ENCODE peak calls at places on chromosomes 5 and 9, in eight cellular contexts. U is astrocyte of the spinal cord, X is dorsolateral prefrontal cortex, W is foreskin fibroblast, O is cardiac muscle cell, L is pancreas, Z is colonic mucosa, D is thoracic aorta. V is an unnamed sample.

GRCh38 chr5:141354900-141355469 is at the start of gene PCDHGA4:
- DNase-seq in W (peak), U (no peak), D (no peak), Z (no peak), X (no peak), O (no peak), L (no peak), V (no peak)

GRCh38 chr9:100784755-100785154 is 206.9 kb downstream of the CAVIN4 start:
- DNase-seq in D (no peak), X (no peak), L (no peak), Z (no peak), W (no peak), O (no peak), U (no peak), V (no peak)

GRCh38 chr5:150058480-150059126 is 27.8 kb downstream of the CSF1R start:
- DNase-seq in D (no peak), X (peak), W (peak), Z (peak), U (peak), L (no peak), O (no peak), V (peak)

GRCh38 chr9:95224371-95225015 is 93.0 kb downstream of the FANCC start:
- DNase-seq in X (no peak), Z (no peak), D (no peak), L (no peak), U (no peak), O (no peak), W (no peak), V (no peak)

GRCh38 chr5:151651997-151652645 is 34.6 kb downstream of the SPARC start:
- DNase-seq in L (peak), O (peak), Z (peak), U (peak), X (peak), D (no peak), W (peak), V (peak)

GRCh38 chr5:14138608-14139540 is 4.3 kb upstream of the TRIO start:
- DNase-seq in X (no peak), L (no peak), D (no peak), O (no peak), W (no peak), Z (no peak), U (no peak), V (no peak)

GRCh38 chr9:89639961-89640360 is 35.1 kb downstream of the GADD45G start:
- DNase-seq in Z (no peak), W (no peak), L (no peak), D (no peak), O (no peak), X (no peak), U (no peak), V (no peak)

GRCh38 chr5:180555168-180555921 is 36.0 kb downstream of the SCGB3A1 start:
- DNase-seq in L (no peak), U (peak), D (no peak), X (no peak), Z (no peak), O (no peak), W (peak), V (no peak)

GRCh38 chr5:119019431-119020348 is 31.3 kb upstream of the DTWD2 start:
- DNase-seq in W (no peak), X (no peak), D (no peak), U (no peak), L (no peak), O (no peak), Z (no peak), V (no peak)

GRCh38 chr5:29568028-29568427 is 1625.5 kb upstream of the CDH6 start:
- DNase-seq in X (no peak), W (no peak), U (no peak), L (no peak), Z (no peak), D (no peak), O (peak), V (no peak)

GRCh38 chr5:16082982-16083381 is 96.6 kb downstream of the MARCHF11 start:
- DNase-seq in U (no peak), W (no peak), L (no peak), X (no peak), O (no peak), D (no peak), Z (no peak), V (no peak)

GRCh38 chr5:149937610-149938009 is 7.0 kb downstream of the PDE6A start:
- DNase-seq in L (no peak), U (no peak), W (peak), Z (no peak), X (no peak), D (no peak), O (no peak), V (no peak)

GRCh38 chr5:122775713-122776084 is 819 bp downstream of the SNX2 start:
- DNase-seq in O (no peak), W (peak), Z (no peak), X (no peak), L (no peak), U (peak), D (no peak), V (no peak)

DNA sequence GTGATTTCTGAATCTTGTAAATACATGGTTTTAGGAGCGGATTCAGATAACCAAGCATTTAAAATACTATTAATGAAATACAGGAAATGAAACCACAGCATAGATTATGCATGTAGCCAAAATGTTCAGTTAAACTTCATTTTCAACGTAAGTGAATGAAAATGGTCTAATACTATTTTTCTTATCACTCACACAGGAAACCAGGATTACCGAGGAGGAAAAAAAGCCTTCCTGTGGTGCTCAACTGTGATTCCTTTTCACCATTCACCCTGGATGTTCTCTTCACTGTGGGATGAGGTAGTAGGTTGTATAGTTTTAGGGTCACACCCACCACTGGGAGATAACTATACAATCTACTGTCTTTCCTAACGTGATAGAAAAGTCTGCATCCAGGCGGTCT is 83.4 kb upstream of the ZNF169 start:
- DNase-seq in W (no peak), X (no peak), D (no peak), U (no peak), O (no peak), Z (no peak), L (no peak), V (no peak)
- H3K4me3 ChIP-seq in W (no peak), X (no peak), D (no peak), U (no peak), O (no peak), Z (no peak), L (no peak), V (no peak)

GRCh38 chr5:78364005-78364404 is 3.6 kb downstream of the SCAMP1 start:
- DNase-seq in O (no peak), X (no peak), D (no peak), Z (no peak), L (no peak), U (no peak), W (no peak), V (no peak)

GRCh38 chr5:78362220-78362619 is 1.8 kb downstream of the SCAMP1 start:
- DNase-seq in Z (no peak), W (no peak), L (no peak), X (no peak), U (no peak), O (no peak), D (no peak), V (no peak)

GRCh38 chr5:78359831-78360673 is at the start of gene SCAMP1:
- DNase-seq in O (peak), W (peak), X (peak), L (peak), U (peak), D (peak), Z (peak), V (peak)

GRCh38 chr5:78360674-78361225 is 333 bp downstream of the SCAMP1 start:
- DNase-seq in O (peak), D (no peak), U (no peak), L (peak), X (peak), Z (peak), W (no peak), V (peak)

GRCh38 chr5:78361226-78361993 is 993 bp downstream of the SCAMP1 start:
- DNase-seq in Z (peak), X (peak), U (peak), W (peak), O (peak), L (peak), D (no peak), V (no peak)
- TF ChIP-seq CTCF in Z (peak), X (no peak), U (peak), W (peak), O (peak), L (no peak), D (peak), V (no peak)

GRCh38 chr9:87498046-87498815 is 564 bp downstream of the DAPK1 start:
- DNase-seq in L (peak), U (peak), W (peak), X (no peak), O (peak), Z (peak), D (no peak), V (no peak)
- H3K4me3 ChIP-seq in L (peak), U (peak), W (peak), X (peak), O (peak), Z (peak), D (peak), V (peak)

GRCh38 chr5:125595845-125596244 is 827.4 kb upstream of the GRAMD2B start:
- DNase-seq in W (no peak), D (no peak), L (no peak), O (peak), Z (no peak), U (no peak), X (no peak), V (no peak)
- TF ChIP-seq CTCF in W (no peak), D (no peak), L (no peak), O (no peak), Z (no peak), U (no peak), X (no peak), V (no peak)

GRCh38 chr9:128118472-128118857 is 9.1 kb downstream of the PTGES2 start:
- DNase-seq in L (no peak), U (no peak), Z (no peak), X (no peak), O (no peak), W (no peak), D (no peak), V (no peak)

GRCh38 chr9:128118971-128119665 is 8.4 kb downstream of the PTGES2 start:
- DNase-seq in W (no peak), U (no peak), Z (no peak), O (no peak), D (no peak), X (no peak), L (peak), V (peak)

GRCh38 chr9:128120061-128120740 is 7.3 kb downstream of the PTGES2 start:
- DNase-seq in U (no peak), O (no peak), D (no peak), X (no peak), W (no peak), L (peak), Z (no peak), V (peak)

GRCh38 chr9:128116104-128117083 is 11.1 kb downstream of the PTGES2 start:
- DNase-seq in O (no peak), W (no peak), X (no peak), U (no peak), D (no peak), Z (no peak), L (peak), V (peak)

GRCh38 chr9:128117613-128118471 is 9.7 kb downstream of the PTGES2 start:
- DNase-seq in U (peak), Z (peak), O (peak), L (peak), W (peak), X (peak), D (peak), V (peak)
- H3K4me3 ChIP-seq in U (no peak), Z (no peak), O (no peak), L (no peak), W (no peak), X (no peak), D (no peak), V (no peak)

DNA sequence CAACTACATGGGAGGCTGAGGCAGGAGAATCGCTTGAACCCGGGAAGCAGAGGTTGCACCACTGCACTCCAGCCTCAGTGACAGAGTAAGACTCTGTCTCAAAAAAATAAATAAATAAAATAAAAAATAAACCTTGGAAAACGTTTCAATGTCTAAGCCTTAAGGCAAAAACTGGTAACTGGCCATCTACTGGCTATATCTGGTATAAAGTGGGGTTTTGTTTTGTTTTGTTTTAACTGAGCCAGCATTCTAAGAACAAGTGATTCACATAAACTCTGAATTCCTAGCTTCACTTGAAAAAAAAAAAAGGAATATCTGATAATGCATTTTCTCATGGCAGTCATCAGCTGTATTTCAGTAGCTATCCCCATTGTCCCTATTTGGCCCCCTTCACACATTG is 126.1 kb upstream of the EFNA5 start:
- DNase-seq in D (no peak), U (no peak), X (no peak), Z (no peak), W (peak), L (no peak), O (no peak), V (no peak)
- TF ChIP-seq CTCF in D (no peak), U (peak), X (no peak), Z (no peak), W (peak), L (no peak), O (no peak), V (no peak)

DNA sequence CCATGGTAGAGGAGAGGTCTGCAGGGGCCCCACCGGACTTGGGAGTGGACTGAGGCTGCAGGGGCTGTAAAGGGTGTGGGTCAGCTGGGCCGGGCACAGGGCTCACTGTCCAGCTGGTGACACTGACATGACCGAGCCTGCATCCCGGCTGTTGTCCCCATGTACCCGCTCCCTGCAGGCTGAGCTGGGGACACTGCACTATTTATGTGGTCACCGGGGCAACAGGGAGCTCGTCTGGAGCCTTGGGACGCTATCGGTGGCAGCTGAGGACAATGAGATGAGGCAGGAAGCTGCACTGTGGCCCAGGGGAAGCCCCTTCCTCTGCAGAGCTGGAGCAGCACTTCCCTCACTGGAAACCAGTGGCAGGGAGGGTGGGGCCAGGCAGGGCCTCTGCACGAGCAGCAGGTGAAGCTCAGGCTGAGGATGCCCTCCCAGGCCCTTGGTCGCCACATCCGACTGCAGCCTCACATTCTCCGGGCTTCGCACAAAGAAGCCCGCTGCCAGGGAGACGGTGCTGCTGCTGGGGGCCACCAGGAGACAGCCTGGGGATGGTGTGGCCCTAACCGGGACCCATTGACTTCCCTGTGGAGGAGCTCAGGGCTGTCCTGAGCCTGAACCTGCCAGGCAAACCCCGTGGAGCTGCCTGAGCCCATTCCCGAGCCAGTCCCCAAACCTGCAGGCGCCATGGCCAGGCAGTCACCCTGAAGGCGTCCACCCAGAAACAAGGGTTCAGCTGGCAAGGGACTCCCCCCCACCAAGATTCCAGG is 26.4 kb downstream of the ZDHHC11B start:
- DNase-seq in L (peak), Z (peak), X (peak), W (no peak), D (no peak), O (peak), U (no peak), V (peak)
- H3K4me3 ChIP-seq in L (no peak), Z (no peak), X (no peak), W (no peak), D (no peak), O (no peak), U (no peak), V (no peak)

V was measured in RWPE2.